ENCODE peak calls at places on chromosomes 3 and 15, in ten cellular contexts. D is fibroblast of pulmonary artery; Z is activated naive CD4-positive, alpha-beta T cell; K is effector CD4-positive, alpha-beta T cell; O is substantia nigra; U is posterior cingulate gyrus; C is keratinocyte; Q is breast epithelium; W is M059J; X is GF-D8. F is an unnamed sample.
A peak's percentile ranks its signal among the peaks of the same experiment; 100 is the strongest.

GRCh38 chr3:58522759-58523425 is 14.1 kb downstream of the ACOX2 start:
- DNase-seq in D (no peak), Z (no peak), K (no peak), O (no peak), U (no peak), C (no peak), Q (no peak), W (no peak), X (no peak), F (no peak)

GRCh38 chr15:98425173-98425572 is 223.2 kb upstream of the IGF1R start:
- DNase-seq in D (no peak), Z (no peak), K (no peak), O (no peak), U (no peak), C (no peak), Q (no peak), W (no peak), X (no peak), F (no peak)

GRCh38 chr15:93980149-93980911 is 251.0 kb upstream of the MCTP2 start:
- DNase-seq in D (no peak), Z (no peak), K (no peak), O (no peak), U (no peak), C (no peak), Q (no peak), W (no peak), X (no peak), F (no peak)

GRCh38 chr3:144564011-144564410 is 592.4 kb downstream of the DIPK2A start:
- DNase-seq in D (peak; percentile 3), Z (no peak), K (no peak), O (no peak), U (no peak), C (no peak), Q (no peak), W (no peak), X (no peak), F (no peak)

GRCh38 chr15:68316061-68316804 is 38.7 kb downstream of the FEM1B start:
- DNase-seq in D (peak; percentile 28), Z (no peak), K (no peak), O (no peak), U (peak; percentile 5), C (no peak), Q (peak; percentile 14), W (no peak), X (no peak), F (no peak)

GRCh38 chr3:6132684-6133432 is 728.1 kb upstream of the GRM7 start:
- DNase-seq in D (no peak), Z (no peak), K (no peak), O (no peak), U (no peak), C (no peak), Q (no peak), W (no peak), X (no peak), F (no peak)

GRCh38 chr15:94229591-94230365 is 1.6 kb upstream of the MCTP2 start:
- DNase-seq in D (no peak), Z (no peak), K (peak; percentile 10), O (no peak), U (no peak), C (no peak), Q (no peak), W (no peak), X (no peak), F (no peak)

GRCh38 chr15:99998661-99999101 is 265.4 kb upstream of the LYSMD4 start:
- DNase-seq in D (no peak), Z (no peak), K (no peak), O (no peak), U (no peak), C (peak; percentile 55), Q (peak; percentile 74), W (peak; percentile 58), X (no peak), F (no peak)

GRCh38 chr15:86591994-86592746 is 512.5 kb downstream of the AGBL1 start:
- DNase-seq in D (no peak), Z (no peak), K (no peak), O (no peak), U (no peak), C (no peak), Q (no peak), W (no peak), X (no peak), F (no peak)

GRCh38 chr3:129077222-129077621 is 16.6 kb downstream of the GP9 start:
- DNase-seq in D (peak; percentile 13), Z (no peak), K (no peak), O (no peak), U (no peak), C (no peak), Q (no peak), W (peak; percentile 63), X (no peak), F (no peak)

GRCh38 chr3:49813497-49814174 is at the start of gene UBA7:
- DNase-seq in D (peak; percentile 79), Z (no peak), K (no peak), O (no peak), U (no peak), C (no peak), Q (peak; percentile 39), W (peak; percentile 86), X (peak; percentile 36), F (peak; percentile 69)

GRCh38 chr3:30012941-30013543 is 593.4 kb upstream of the TGFBR2 start:
- DNase-seq in D (peak; percentile 84), Z (no peak), K (peak; percentile 19), O (no peak), U (no peak), C (peak; percentile 2), Q (peak; percentile 37), W (peak; percentile 64), X (no peak), F (peak; percentile 72)

GRCh38 chr3:71307884-71308697 is 275.4 kb downstream of the FOXP1 start:
- DNase-seq in D (peak; percentile 27), Z (no peak), K (no peak), O (no peak), U (no peak), C (no peak), Q (no peak), W (no peak), X (no peak), F (no peak)

GRCh38 chr15:50241684-50242450 is 23.7 kb downstream of the HDC start:
- DNase-seq in D (no peak), Z (no peak), K (no peak), O (no peak), U (no peak), C (no peak), Q (no peak), W (peak; percentile 53), X (no peak), F (no peak)

GRCh38 chr3:60161334-60161733 is 1089.9 kb downstream of the FHIT start:
- DNase-seq in D (no peak), Z (no peak), K (no peak), O (no peak), U (no peak), C (no peak), Q (no peak), W (no peak), X (no peak), F (no peak)

GRCh38 chr3:169390310-169390731 is 273.2 kb downstream of the MECOM start:
- DNase-seq in D (peak; percentile 58), Z (no peak), K (no peak), O (no peak), U (no peak), C (no peak), Q (no peak), W (peak; percentile 74), X (no peak), F (no peak)

GRCh38 chr3:16200411-16200810 is 25.9 kb downstream of the GALNT15 start:
- DNase-seq in D (no peak), Z (no peak), K (no peak), O (no peak), U (no peak), C (peak; percentile 28), Q (no peak), W (peak; percentile 92), X (no peak), F (no peak)

GRCh38 chr3:71548995-71549394 is 34.5 kb downstream of the FOXP1 start:
- DNase-seq in D (no peak), Z (no peak), K (no peak), O (no peak), U (no peak), C (no peak), Q (no peak), W (no peak), X (no peak), F (no peak)

GRCh38 chr3:197050511-197050910 is 20.9 kb upstream of the MELTF start:
- DNase-seq in D (no peak), Z (no peak), K (no peak), O (no peak), U (no peak), C (no peak), Q (no peak), W (no peak), X (no peak), F (no peak)

GRCh38 chr3:46559030-46559704 is 6.9 kb downstream of the LRRC2 start:
- DNase-seq in D (no peak), Z (no peak), K (no peak), O (no peak), U (no peak), C (no peak), Q (no peak), W (no peak), X (no peak), F (no peak)

GRCh38 chr3:172461530-172462138 is 13.4 kb upstream of the GHSR start:
- DNase-seq in D (peak; percentile 50), Z (no peak), K (no peak), O (no peak), U (no peak), C (no peak), Q (no peak), W (peak; percentile 46), X (no peak), F (no peak)